ENCODE peak calls at places on chromosomes 12 and 14, in seven cellular contexts. R is CD4-positive, alpha-beta T cell; F is AG10803; G is foreskin keratinocyte; E is thoracic aorta; V is tibial nerve; B is NCI-H2227 treated with DMSO at 0.1 percent for 48 hours. T is an unnamed sample.

GRCh38 chr12:102120564-102120873 is 536 bp downstream of the PARPBP start:
- DNase-seq in F (no peak), B (no peak), G (no peak), E (no peak), R (no peak), V (no peak), T (no peak)

GRCh38 chr14:49882826-49883694 is 9.8 kb upstream of the ARF6 start:
- DNase-seq in V (no peak), R (no peak), B (no peak), F (no peak), G (peak), E (no peak), T (no peak)

GRCh38 chr14:80310950-80311349 is 99.6 kb upstream of the DIO2 start:
- DNase-seq in B (no peak), V (no peak), F (peak), R (no peak), E (no peak), G (no peak), T (no peak)

GRCh38 chr14:51738754-51739153 is 87.0 kb downstream of the FRMD6 start:
- DNase-seq in B (no peak), F (no peak), G (no peak), R (no peak), V (no peak), E (no peak), T (no peak)

GRCh38 chr12:38585090-38585489 is 268.5 kb downstream of the ALG10B start:
- DNase-seq in R (no peak), B (no peak), V (no peak), G (no peak), E (no peak), F (no peak), T (no peak)

GRCh38 chr12:101875112-101875961 is 2.0 kb upstream of the DRAM1 start:
- DNase-seq in E (no peak), V (no peak), B (no peak), R (no peak), G (no peak), F (peak), T (no peak)

GRCh38 chr14:94690896-94691657 is 78.8 kb downstream of the GSC start:
- DNase-seq in G (no peak), R (no peak), B (no peak), E (no peak), F (no peak), V (no peak), T (no peak)

GRCh38 chr12:81450920-81451739 is 308.0 kb downstream of the PPFIA2 start:
- DNase-seq in E (no peak), V (peak), G (peak), B (peak), R (no peak), F (peak), T (no peak)

GRCh38 chr14:75125617-75126016 is 1.2 kb downstream of the NEK9 start:
- DNase-seq in V (no peak), B (no peak), F (peak), G (peak), R (no peak), E (no peak), T (no peak)

GRCh38 chr12:123083661-123084571 is 67.0 kb downstream of the PITPNM2 start:
- DNase-seq in V (no peak), B (no peak), R (no peak), E (no peak), G (no peak), F (no peak), T (no peak)

GRCh38 chr12:6752181-6752930 is 585 bp downstream of the MLF2 start:
- DNase-seq in V (no peak), E (no peak), R (no peak), F (peak), B (peak), G (no peak), T (peak)

GRCh38 chr14:54804720-54805060 is 97.9 kb downstream of the GCH1 start:
- DNase-seq in G (peak), E (no peak), F (no peak), B (peak), R (no peak), V (no peak), T (no peak)

GRCh38 chr12:93660996-93661395 is 16.2 kb upstream of the CRADD start:
- DNase-seq in F (no peak), V (no peak), R (no peak), B (no peak), E (no peak), G (no peak), T (no peak)

GRCh38 chr12:120818416-120818815 is 85.7 kb downstream of the SPPL3 start:
- DNase-seq in E (no peak), F (no peak), B (no peak), R (no peak), G (no peak), V (no peak), T (no peak)

GRCh38 chr12:97713972-97714588 is 251.5 kb downstream of the RMST start:
- DNase-seq in V (no peak), G (no peak), R (no peak), E (no peak), B (no peak), F (no peak), T (no peak)

GRCh38 chr14:102490456-102490855 is 19.1 kb downstream of the ANKRD9 start:
- DNase-seq in F (no peak), R (no peak), E (no peak), G (no peak), B (no peak), V (no peak), T (no peak)

GRCh38 chr14:80146941-80147340 is 64.4 kb downstream of the DIO2 start:
- DNase-seq in V (no peak), F (no peak), G (peak), E (no peak), R (no peak), B (no peak), T (no peak)

GRCh38 chr14:72651715-72652114 is 242.2 kb downstream of the DPF3 start:
- DNase-seq in V (no peak), B (no peak), F (no peak), R (no peak), E (no peak), G (no peak), T (no peak)

GRCh38 chr12:1797011-1797901 is 23.1 kb upstream of the LRTM2 start:
- DNase-seq in F (peak), G (no peak), R (peak), V (peak), B (no peak), E (no peak), T (peak)

GRCh38 chr12:121947966-121948365 is 29.6 kb downstream of the CFAP251 start:
- DNase-seq in V (no peak), R (no peak), E (no peak), G (no peak), F (no peak), B (no peak), T (no peak)

GRCh38 chr14:30333934-30334333 is 225.0 kb upstream of the G2E3 start:
- DNase-seq in F (no peak), E (no peak), B (no peak), V (no peak), G (no peak), R (no peak), T (no peak)

GRCh38 chr14:90576581-90576980 is 179.8 kb downstream of the CALM1 start:
- DNase-seq in F (peak), G (no peak), B (no peak), V (no peak), R (no peak), E (no peak), T (no peak)

GRCh38 chr12:45125997-45126396 is 75.1 kb upstream of the DBX2 start:
- DNase-seq in E (no peak), R (no peak), V (no peak), G (peak), B (no peak), F (no peak), T (no peak)

GRCh38 chr12:93226356-93226755 is 151.4 kb upstream of the NUDT4 start:
- DNase-seq in E (no peak), V (no peak), F (no peak), B (no peak), G (peak), R (no peak), T (no peak)

GRCh38 chr12:122184522-122184921 is 1.6 kb downstream of the LRRC43 start:
- DNase-seq in G (no peak), F (no peak), R (no peak), B (no peak), E (no peak), V (no peak), T (no peak)

GRCh38 chr12:114025935-114026334 is 59.8 kb upstream of the RBM19 start:
- DNase-seq in R (no peak), F (no peak), V (no peak), B (no peak), G (no peak), E (no peak), T (no peak)

GRCh38 chr14:90093942-90094595 is 32.3 kb downstream of the KCNK13 start:
- DNase-seq in F (peak), B (no peak), G (peak), E (no peak), V (no peak), R (no peak), T (no peak)

GRCh38 chr12:4824415-4824814 is 85.3 kb upstream of the KCNA1 start:
- DNase-seq in F (peak), E (no peak), B (no peak), G (peak), R (no peak), V (no peak), T (no peak)

GRCh38 chr12:88325828-88326214 is 183.7 kb downstream of the TMTC3 start:
- DNase-seq in B (no peak), E (no peak), F (no peak), G (no peak), V (no peak), R (no peak), T (no peak)

GRCh38 chr12:55188974-55189556 is 31.8 kb upstream of the OR10A7 start:
- DNase-seq in E (no peak), V (peak), B (peak), R (no peak), G (peak), F (peak), T (no peak)

GRCh38 chr12:14322403-14322802 is 43.1 kb upstream of the ATF7IP start:
- DNase-seq in B (no peak), R (no peak), V (no peak), E (no peak), G (peak), F (peak), T (no peak)

GRCh38 chr12:54394281-54394719 is 9.8 kb upstream of the ZNF385A start:
- DNase-seq in V (peak), F (peak), R (no peak), E (no peak), B (no peak), G (peak), T (peak)

GRCh38 chr12:105740970-105741725 is 397.6 kb downstream of the NUAK1 start:
- DNase-seq in B (peak), E (no peak), G (no peak), R (no peak), F (peak), V (peak), T (peak)

GRCh38 chr14:90193925-90194324 is 62.4 kb upstream of the PSMC1 start:
- DNase-seq in F (no peak), V (no peak), R (no peak), B (no peak), E (no peak), G (no peak), T (no peak)

GRCh38 chr12:80053048-80053790 is 46.1 kb upstream of the OTOGL start:
- DNase-seq in E (peak), V (peak), R (no peak), F (peak), G (peak), B (no peak), T (peak)

GRCh38 chr12:88578274-88578673 is 2.0 kb downstream of the KITLG start:
- DNase-seq in B (no peak), R (no peak), G (no peak), V (no peak), E (no peak), F (no peak), T (no peak)